ENCODE peak calls at places on chromosome 11, in seven cellular contexts. One of them, this sample, is unnamed.

GRCh38 chr11:19498986-19499669 is 213.5 kb upstream of the NAV2 start:
- DNase-seq in psoas muscle: no peak
- DNase-seq in natural killer cell: no peak
- DNase-seq in SJCRH30: peak
- DNase-seq in ACHN: no peak
- DNase-seq in WTC11: no peak
- DNase-seq in cardiac muscle cell: peak
- DNase-seq in this sample: no peak

GRCh38 chr11:68213135-68213515 is at the start of gene KMT5B:
- DNase-seq in psoas muscle: no peak
- DNase-seq in natural killer cell: no peak
- DNase-seq in SJCRH30: peak
- DNase-seq in ACHN: no peak
- DNase-seq in WTC11: peak
- DNase-seq in cardiac muscle cell: peak
- DNase-seq in this sample: no peak

GRCh38 chr11:47161134-47161854 is 15.4 kb downstream of the ARFGAP2 start:
- DNase-seq in psoas muscle: peak
- DNase-seq in natural killer cell: peak
- DNase-seq in SJCRH30: peak
- DNase-seq in ACHN: peak
- DNase-seq in WTC11: peak
- DNase-seq in cardiac muscle cell: peak
- DNase-seq in this sample: peak

GRCh38 chr11:19660076-19660475 is 52.6 kb upstream of the NAV2 start:
- DNase-seq in psoas muscle: no peak
- DNase-seq in natural killer cell: no peak
- DNase-seq in SJCRH30: peak
- DNase-seq in ACHN: peak
- DNase-seq in WTC11: no peak
- DNase-seq in cardiac muscle cell: no peak
- DNase-seq in this sample: no peak

GRCh38 chr11:2093575-2094353 is 45.4 kb downstream of the IGF2 start:
- DNase-seq in psoas muscle: peak
- DNase-seq in natural killer cell: no peak
- DNase-seq in SJCRH30: peak
- DNase-seq in ACHN: no peak
- DNase-seq in WTC11: no peak
- DNase-seq in cardiac muscle cell: peak
- DNase-seq in this sample: no peak

GRCh38 chr11:61811831-61812230 is 5.0 kb downstream of the FADS1 start:
- DNase-seq in psoas muscle: no peak
- DNase-seq in natural killer cell: no peak
- DNase-seq in SJCRH30: no peak
- DNase-seq in ACHN: no peak
- DNase-seq in WTC11: no peak
- DNase-seq in cardiac muscle cell: no peak
- DNase-seq in this sample: no peak

GRCh38 chr11:47715082-47715669 is at the start of gene AGBL2:
- DNase-seq in psoas muscle: peak
- DNase-seq in natural killer cell: peak
- DNase-seq in SJCRH30: no peak
- DNase-seq in ACHN: peak
- DNase-seq in WTC11: peak
- DNase-seq in cardiac muscle cell: peak
- DNase-seq in this sample: peak

GRCh38 chr11:40269865-40270264 is 1189.6 kb downstream of the LRRC4C start:
- DNase-seq in psoas muscle: no peak
- DNase-seq in natural killer cell: no peak
- DNase-seq in SJCRH30: no peak
- DNase-seq in ACHN: no peak
- DNase-seq in WTC11: no peak
- DNase-seq in cardiac muscle cell: no peak
- DNase-seq in this sample: no peak

GRCh38 chr11:77113382-77114088 is 10.9 kb downstream of the OMP start:
- DNase-seq in psoas muscle: peak
- DNase-seq in natural killer cell: no peak
- DNase-seq in SJCRH30: peak
- DNase-seq in ACHN: peak
- DNase-seq in WTC11: peak
- DNase-seq in cardiac muscle cell: peak
- DNase-seq in this sample: peak

GRCh38 chr11:85822814-85823213 is 11.9 kb upstream of the SYTL2 start:
- DNase-seq in psoas muscle: no peak
- DNase-seq in natural killer cell: no peak
- DNase-seq in SJCRH30: peak
- DNase-seq in ACHN: peak
- DNase-seq in WTC11: no peak
- DNase-seq in cardiac muscle cell: peak
- DNase-seq in this sample: no peak

GRCh38 chr11:26985941-26986340 is 8.0 kb upstream of the FIBIN start:
- DNase-seq in psoas muscle: no peak
- DNase-seq in natural killer cell: no peak
- DNase-seq in SJCRH30: no peak
- DNase-seq in ACHN: no peak
- DNase-seq in WTC11: no peak
- DNase-seq in cardiac muscle cell: peak
- DNase-seq in this sample: no peak

GRCh38 chr11:19816040-19816439 is 103.4 kb downstream of the NAV2 start:
- DNase-seq in psoas muscle: no peak
- DNase-seq in natural killer cell: no peak
- DNase-seq in SJCRH30: no peak
- DNase-seq in ACHN: no peak
- DNase-seq in WTC11: no peak
- DNase-seq in cardiac muscle cell: no peak
- DNase-seq in this sample: no peak

GRCh38 chr11:118418770-118419169 is 17.4 kb downstream of the ATP5MG start:
- DNase-seq in psoas muscle: no peak
- DNase-seq in natural killer cell: no peak
- DNase-seq in SJCRH30: no peak
- DNase-seq in ACHN: peak
- DNase-seq in WTC11: no peak
- DNase-seq in cardiac muscle cell: no peak
- DNase-seq in this sample: no peak